ENCODE peak calls at places on chromosomes 4 and X, in five cellular contexts. M, S, U, Z and X are unnamed samples. For H3K9me2 and H3K79me2, the result is how much of the 10 kb centered on the place peaks cover.

GRCh38 chr4:159305129-159305528 is 202.2 kb downstream of the RAPGEF2 start:
- DNase-seq in M (no peak), S (no peak), U (no peak), Z (no peak), X (no peak)

GRCh38 chrX:129777218-129777768 is 2.5 kb upstream of the SASH3 start:
- DNase-seq in M (no peak), S (no peak), U (no peak), Z (peak), X (peak)

GRCh38 chr4:99507762-99508161 is 3.1 kb upstream of the C4orf17 start:
- DNase-seq in M (no peak), S (no peak), U (no peak), Z (no peak), X (peak)

GRCh38 chr4:26267087-26267486 is 53.7 kb upstream of the RBPJ start:
- DNase-seq in M (peak), S (no peak), U (no peak), Z (no peak), X (no peak)

GRCh38 chrX:150486011-150486410 is 82.4 kb upstream of the MTM1 start:
- DNase-seq in M (peak), S (peak), U (peak), Z (peak), X (peak)

GRCh38 chrX:1450381-1451161 is 2.1 kb downstream of the ASMTL start:
- DNase-seq in M (no peak), S (no peak), U (no peak), Z (no peak), X (no peak)

GRCh38 chr4:42280327-42281095 is 116.8 kb upstream of the SHISA3 start:
- DNase-seq in M (peak), S (peak), U (peak), Z (peak), X (peak)

GRCh38 chr4:30879841-30880240 is 159.7 kb downstream of the PCDH7 start:
- DNase-seq in M (no peak), S (no peak), U (no peak), Z (no peak), X (no peak)

GRCh38 chr4:6328526-6328925 is 58.9 kb downstream of the WFS1 start:
- DNase-seq in M (no peak), S (no peak), U (no peak), Z (no peak), X (no peak)

GRCh38 chr4:123585111-123585510 is 188.5 kb downstream of the SPRY1 start:
- DNase-seq in M (no peak), S (no peak), U (no peak), Z (no peak), X (no peak)

GRCh38 chrX:42149786-42150185 is 226.4 kb upstream of the CASK start:
- DNase-seq in M (peak), S (no peak), U (no peak), Z (no peak), X (no peak)

GRCh38 chrX:153469811-153470410 is 465 bp downstream of the HAUS7 start:
- DNase-seq in M (peak), S (no peak), U (peak), Z (peak), X (peak)

GRCh38 chrX:69189972-69190371 is 24.7 kb upstream of the PJA1 start:
- DNase-seq in M (peak), S (no peak), U (no peak), Z (no peak), X (no peak)

GRCh38 chr4:8607603-8608481 is 15.3 kb downstream of the CPZ start:
- DNase-seq in M (peak), S (no peak), U (peak), Z (peak), X (peak)

GRCh38 chr4:127708985-127709384 is 21.2 kb upstream of the SLC25A31 start:
- DNase-seq in M (peak), S (peak), U (no peak), Z (no peak), X (peak)

GRCh38 chr4:1116837-1117236 is 3.5 kb upstream of the RNF212 start:
- DNase-seq in M (no peak), S (no peak), U (no peak), Z (no peak), X (no peak)

GRCh38 chr4:183443609-183444148 is 757 bp upstream of the CDKN2AIP start:
- DNase-seq in M (no peak), S (no peak), U (no peak), Z (no peak), X (peak)

GRCh38 chr4:29304595-29304994 is 1415.6 kb upstream of the PCDH7 start:
- DNase-seq in M (no peak), S (no peak), U (no peak), Z (no peak), X (no peak)

GRCh38 chr4:8896071-8896470 is 24.4 kb upstream of the HMX1 start:
- DNase-seq in M (no peak), S (no peak), U (no peak), Z (no peak), X (no peak)

GRCh38 chr4:61520688-61521160 is 320.6 kb downstream of the ADGRL3 start:
- DNase-seq in M (no peak), S (no peak), U (no peak), Z (no peak), X (peak)

GRCh38 chrX:134603806-134604700 is 54.2 kb downstream of the PLAC1 start:
- DNase-seq in M (no peak), S (peak), U (no peak), Z (no peak), X (peak)

GRCh38 chrX:6738518-6739470 is 203.9 kb upstream of the VCX3A start:
- DNase-seq in M (no peak), S (no peak), U (no peak), Z (peak), X (no peak)

GRCh38 chr4:41160856-41161255 is 53.5 kb downstream of the APBB2 start:
- DNase-seq in M (no peak), S (peak), U (no peak), Z (no peak), X (peak)

GRCh38 chr4:167717495-167717894 is 374.8 kb upstream of the ANXA10 start:
- DNase-seq in M (no peak), S (no peak), U (no peak), Z (no peak), X (no peak)

GRCh38 chr4:1327526-1328266 is 19.3 kb upstream of the UVSSA start:
- DNase-seq in M (no peak), S (no peak), U (no peak), Z (no peak), X (no peak)

GRCh38 chr4:1549638-1550035 is 134.5 kb downstream of the FAM53A start:
- DNase-seq in M (no peak), S (no peak), U (no peak), Z (no peak), X (no peak)

GRCh38 chrX:1453951-1454785 is 1.5 kb upstream of the ASMTL start:
- DNase-seq in M (peak), S (peak), U (peak), Z (peak), X (peak)

GRCh38 chrX:149837639-149838038 is 43.3 kb upstream of the MAGEA8 start:
- DNase-seq in M (no peak), S (no peak), U (no peak), Z (no peak), X (no peak)

GRCh38 chr4:136931771-136932170 is 600.5 kb downstream of the PCDH18 start:
- DNase-seq in M (no peak), S (no peak), U (no peak), Z (no peak), X (no peak)

GRCh38 chr4:1754336-1754735 is 33.0 kb downstream of the TACC3 start:
- DNase-seq in M (no peak), S (no peak), U (no peak), Z (peak), X (no peak)

GRCh38 chr4:20658456-20658855 is 41.8 kb upstream of the PACRGL start:
- DNase-seq in M (no peak), S (no peak), U (no peak), Z (no peak), X (peak)

GRCh38 chrX:37785569-37785968 is 5.7 kb downstream of the CYBB start:
- DNase-seq in M (no peak), S (no peak), U (no peak), Z (no peak), X (peak)
- H3K9me2 ChIP-seq in M (under half), S (under half), U (under half), Z (under half), X (under half)

DNA sequence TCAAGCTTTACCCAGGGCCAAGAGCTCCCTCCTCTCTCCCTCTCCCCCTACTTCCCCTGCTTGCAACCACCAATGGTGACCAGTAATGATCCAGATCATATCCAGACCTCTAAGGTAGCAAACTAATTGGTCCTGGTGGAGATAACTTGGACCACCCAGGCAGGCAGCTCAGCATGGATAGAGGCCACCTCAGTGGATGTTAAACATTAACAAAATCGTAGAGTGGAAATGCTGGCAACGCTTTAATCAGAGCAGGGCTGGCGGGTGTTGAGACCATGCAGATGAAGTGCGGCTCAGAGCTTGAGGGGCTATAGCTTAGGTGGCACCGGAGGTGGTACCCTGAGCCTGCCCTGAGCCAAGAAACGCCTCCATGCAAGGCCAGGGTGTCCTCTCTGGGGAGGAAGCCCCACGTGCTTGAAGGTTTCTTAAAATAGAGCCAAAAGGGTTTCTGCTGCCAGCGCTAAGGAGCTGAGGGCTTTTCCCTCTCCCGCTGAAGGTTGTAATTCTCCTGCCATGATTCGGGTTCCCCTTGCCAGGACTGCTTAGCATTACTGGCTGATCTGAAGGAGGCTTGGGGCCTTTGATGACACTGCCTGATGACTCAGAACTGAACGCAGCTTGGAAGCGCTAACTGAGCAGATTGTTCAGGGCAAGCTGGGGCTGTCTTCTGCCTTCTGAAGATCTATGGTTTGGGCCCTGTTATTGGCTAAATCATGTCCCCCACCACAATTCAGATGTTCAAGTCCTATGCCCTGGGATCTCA is 177.8 kb upstream of the ATP6AP2 start:
- DNase-seq in M (peak), S (no peak), U (no peak), Z (no peak), X (peak)
- TF ChIP-seq CTCF in M (no peak), S (no peak), U (no peak), Z (no peak), X (no peak)

DNA sequence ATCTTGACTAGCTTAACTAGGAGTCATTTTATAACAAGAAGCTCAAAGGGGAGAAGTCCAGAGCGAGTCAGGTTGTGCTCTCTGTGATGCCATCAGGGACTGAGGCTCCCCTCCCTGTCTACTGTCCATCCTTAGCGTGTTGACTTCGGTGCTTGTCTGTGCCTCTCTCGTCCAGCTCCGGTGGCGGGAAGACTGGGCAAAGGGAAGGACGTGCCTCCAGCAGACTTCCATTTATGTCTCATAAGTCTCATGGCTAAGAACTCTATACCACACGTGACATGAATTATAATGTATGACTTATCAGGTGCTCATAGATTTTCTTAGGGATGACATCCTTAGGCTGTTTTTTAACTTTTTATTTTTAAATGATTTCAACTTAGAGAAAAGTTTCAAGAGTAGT is 92.6 kb upstream of the TLR2 start:
- DNase-seq in M (no peak), S (no peak), U (no peak), Z (no peak), X (no peak)
- H3K79me2 ChIP-seq in M (under half), S (under half), U (under half), Z (under half), X (under half)

GRCh38 chr4:88843067-88843723 is 145.6 kb upstream of the NAP1L5 start:
- DNase-seq in M (no peak), S (no peak), U (no peak), Z (no peak), X (peak)
- H3K9me2 ChIP-seq in M (under half), S (under half), U (under half), Z (under half), X (under half)

DNA sequence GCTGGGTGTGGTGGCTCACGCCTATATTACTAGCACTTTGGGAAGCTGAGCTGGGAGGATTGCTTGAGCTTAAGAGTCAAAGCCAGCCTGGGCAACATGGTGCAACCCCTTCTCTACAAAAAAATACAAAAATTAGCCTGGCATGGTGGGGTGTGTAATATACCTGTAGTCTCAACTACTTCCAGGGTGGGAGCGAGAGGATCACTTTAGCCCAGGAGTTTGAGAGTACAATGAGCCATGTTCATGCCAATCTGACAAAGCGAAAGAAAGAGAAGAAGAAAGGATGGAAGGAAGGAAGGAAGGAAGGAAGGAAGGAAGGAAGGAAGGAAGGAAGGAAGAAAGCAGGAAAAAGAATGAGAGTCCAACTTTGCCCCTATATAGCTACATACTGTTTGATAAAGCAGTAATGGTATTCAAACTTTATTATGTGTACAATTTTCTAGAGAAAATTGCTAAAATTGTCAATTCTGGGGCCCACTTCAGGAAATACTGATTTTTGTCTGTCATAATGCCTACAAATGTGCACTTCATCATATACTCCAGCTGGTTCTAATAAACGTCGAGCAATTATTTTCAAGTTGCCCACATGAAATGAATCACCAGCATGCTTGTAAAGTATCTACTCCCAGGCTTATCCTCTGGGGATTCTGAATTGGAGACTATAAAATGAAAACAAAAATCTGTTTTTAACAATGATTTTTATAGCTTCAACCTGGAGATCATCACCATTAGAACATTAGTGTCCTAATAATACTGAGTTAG is 132.3 kb downstream of the NDST4 start:
- DNase-seq in M (no peak), S (no peak), U (no peak), Z (no peak), X (no peak)
- TF ChIP-seq CTCF in M (no peak), S (no peak), U (no peak), Z (no peak), X (no peak)